ENCODE peak calls at places on chromosomes 13 and 19, in five cellular contexts. R, K, M, Y and O are unnamed samples.

GRCh38 chr19:5961969-5962945 is 15.7 kb downstream of the RANBP3 start:
- DNase-seq in R (no peak), K (peak; percentile 41), M (peak; percentile 82), Y (no peak), O (peak; percentile 55)

GRCh38 chr19:2083174-2083854 is 12.8 kb downstream of the MOB3A start:
- DNase-seq in R (no peak), K (no peak), M (peak; percentile 92), Y (no peak), O (peak; percentile 58)

GRCh38 chr19:18379803-18380747 is 5.9 kb upstream of the GDF15 start:
- DNase-seq in R (peak; percentile 99), K (peak; percentile 97), M (no peak), Y (peak; percentile 96), O (no peak)

GRCh38 chr13:107900775-107901174 is 314.6 kb downstream of the LIG4 start:
- DNase-seq in R (no peak), K (no peak), M (no peak), Y (no peak), O (no peak)

GRCh38 chr13:62502606-62503005 is 1087.0 kb upstream of the PCDH20 start:
- DNase-seq in R (no peak), K (no peak), M (no peak), Y (no peak), O (no peak)

GRCh38 chr13:19606152-19606551 is 27.3 kb upstream of the MPHOSPH8 start:
- DNase-seq in R (peak; percentile 17), K (no peak), M (no peak), Y (no peak), O (no peak)

GRCh38 chr13:77384999-77385398 is 58.1 kb upstream of the MYCBP2 start:
- DNase-seq in R (no peak), K (no peak), M (no peak), Y (no peak), O (no peak)

GRCh38 chr19:29680447-29680846 is 15.2 kb downstream of the PLEKHF1 start:
- DNase-seq in R (no peak), K (no peak), M (peak; percentile 93), Y (no peak), O (peak; percentile 79)

GRCh38 chr13:66618702-66619101 is 611.4 kb downstream of the PCDH9 start:
- DNase-seq in R (peak; percentile 36), K (no peak), M (no peak), Y (no peak), O (no peak)

GRCh38 chr19:13241321-13242104 is 91.3 kb downstream of the IER2 start:
- DNase-seq in R (no peak), K (no peak), M (peak; percentile 13), Y (no peak), O (no peak)

GRCh38 chr13:36193151-36193855 is 21.1 kb downstream of the SOHLH2 start:
- DNase-seq in R (no peak), K (no peak), M (no peak), Y (no peak), O (no peak)

GRCh38 chr13:103029798-103030197 is 36.4 kb downstream of the SLC10A2 start:
- DNase-seq in R (no peak), K (no peak), M (no peak), Y (no peak), O (no peak)

GRCh38 chr13:21338651-21339278 is 120.3 kb downstream of the ZDHHC20 start:
- DNase-seq in R (no peak), K (no peak), M (no peak), Y (no peak), O (no peak)

GRCh38 chr13:48730971-48731658 is 77.4 kb downstream of the CYSLTR2 start:
- DNase-seq in R (no peak), K (no peak), M (no peak), Y (no peak), O (no peak)

GRCh38 chr19:43784981-43785808 is 4.4 kb upstream of the KCNN4 start:
- DNase-seq in R (peak; percentile 90), K (peak; percentile 65), M (peak; percentile 67), Y (peak; percentile 71), O (peak; percentile 35)

GRCh38 chr13:106772202-106772601 is 204.3 kb upstream of the ARGLU1 start:
- DNase-seq in R (no peak), K (no peak), M (no peak), Y (no peak), O (no peak)

GRCh38 chr13:91025442-91025841 is 322.0 kb upstream of the MIR17HG start:
- DNase-seq in R (no peak), K (no peak), M (no peak), Y (no peak), O (no peak)

GRCh38 chr19:44988896-44989563 is 12.2 kb upstream of the RELB start:
- DNase-seq in R (peak; percentile 75), K (no peak), M (peak; percentile 62), Y (no peak), O (peak; percentile 64)

GRCh38 chr13:106286811-106287210 is 248.7 kb downstream of the EFNB2 start:
- DNase-seq in R (no peak), K (no peak), M (peak; percentile 10), Y (no peak), O (no peak)

GRCh38 chr19:30391554-30392551 is 19.7 kb downstream of the ZNF536 start:
- DNase-seq in R (no peak), K (no peak), M (no peak), Y (peak; percentile 32), O (no peak)

GRCh38 chr19:10662384-10663251 is 8.5 kb downstream of the ILF3 start:
- DNase-seq in R (no peak), K (no peak), M (no peak), Y (no peak), O (no peak)

GRCh38 chr19:15869109-15869555 is 28.7 kb downstream of the CYP4F2 start:
- DNase-seq in R (peak; percentile 56), K (peak; percentile 26), M (peak; percentile 31), Y (no peak), O (no peak)

GRCh38 chr19:40035996-40036395 is 20.0 kb downstream of the ZNF780B start:
- DNase-seq in R (no peak), K (no peak), M (no peak), Y (no peak), O (no peak)

GRCh38 chr19:40033989-40034560 is 22.0 kb downstream of the ZNF780B start:
- DNase-seq in R (no peak), K (no peak), M (no peak), Y (no peak), O (no peak)
- H3K9me3 ChIP-seq in R (peaks cover 86% of the 10 kb centered on the region), K (peaks cover 89% of the 10 kb centered on the region), M (peaks cover 56% of the 10 kb centered on the region), Y (peaks cover 88% of the 10 kb centered on the region), O (peaks cover 25% of the 10 kb centered on the region)

GRCh38 chr19:14606627-14607026 is 23.7 kb downstream of the CLEC17A start:
- DNase-seq in R (no peak), K (no peak), M (no peak), Y (no peak), O (no peak)

GRCh38 chr19:14599548-14600147 is 16.8 kb downstream of the CLEC17A start:
- DNase-seq in R (no peak), K (no peak), M (no peak), Y (no peak), O (no peak)

GRCh38 chr19:14603990-14604387 is 21.1 kb downstream of the CLEC17A start:
- DNase-seq in R (no peak), K (no peak), M (no peak), Y (no peak), O (no peak)
- H3K9me3 ChIP-seq in R (no peaks in the 10 kb centered on the region), K (no peaks in the 10 kb centered on the region), M (no peaks in the 10 kb centered on the region), Y (no peaks in the 10 kb centered on the region), O (no peaks in the 10 kb centered on the region)

GRCh38 chr13:44273216-44273615 is 100.4 kb upstream of the SERP2 start:
- DNase-seq in R (no peak), K (no peak), M (no peak), Y (no peak), O (no peak)
- H3K9me3 ChIP-seq in R (no peaks in the 10 kb centered on the region), K (no peaks in the 10 kb centered on the region), M (no peaks in the 10 kb centered on the region), Y (no peaks in the 10 kb centered on the region), O (peaks cover 10% of the 10 kb centered on the region)

DNA sequence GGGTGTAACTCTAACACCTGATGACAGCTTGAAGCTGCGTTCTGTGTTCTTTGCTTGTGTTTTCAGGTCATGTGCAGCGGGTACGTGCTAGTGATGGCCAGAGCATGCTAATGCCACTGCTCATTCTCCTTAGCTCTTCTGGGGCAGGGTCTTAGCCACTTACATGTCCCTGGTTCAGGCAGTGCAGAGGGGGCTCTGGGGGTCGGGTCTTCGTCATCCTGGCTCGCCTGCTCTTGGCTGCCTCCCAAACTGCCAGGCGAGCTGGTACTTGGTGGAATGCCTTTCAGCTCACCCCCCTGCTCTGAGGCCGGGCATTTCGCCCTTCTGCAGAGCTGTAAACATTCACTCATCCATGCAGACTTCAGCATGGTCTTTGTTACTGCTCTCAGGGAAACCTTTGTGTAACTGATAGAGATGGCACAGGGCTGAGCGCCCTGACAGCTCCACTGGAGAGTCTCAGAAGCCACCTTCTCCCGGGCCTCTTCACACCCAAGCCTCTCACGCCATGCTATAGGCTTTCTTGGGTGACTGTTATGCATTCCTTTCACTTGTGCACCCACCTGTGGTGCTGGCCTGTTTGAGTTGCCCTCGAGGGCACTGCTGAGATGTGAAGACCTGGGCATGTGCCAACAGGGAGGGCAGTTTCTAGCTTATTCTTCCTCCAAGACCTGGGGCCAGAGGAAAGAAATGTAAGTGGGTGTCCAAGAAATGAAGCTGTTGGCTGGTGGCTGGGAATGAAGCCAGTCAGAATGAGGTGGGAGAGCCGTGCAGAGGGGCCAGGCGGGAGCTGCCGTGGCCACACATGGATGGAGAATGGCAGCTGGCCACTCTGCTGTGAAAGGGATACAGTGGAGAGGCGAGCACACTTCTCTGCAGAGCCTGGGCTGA is 24.5 kb downstream of the FAM124A start:
- DNase-seq in R (no peak), K (peak; percentile 47), M (no peak), Y (no peak), O (no peak)
- H3K9me3 ChIP-seq in R (no peaks in the 10 kb centered on the region), K (no peaks in the 10 kb centered on the region), M (no peaks in the 10 kb centered on the region), Y (no peaks in the 10 kb centered on the region), O (no peaks in the 10 kb centered on the region)

GRCh38 chr13:24788538-24788937 is 24.6 kb downstream of the RNF17 start:
- DNase-seq in R (no peak), K (no peak), M (no peak), Y (no peak), O (no peak)
- H3K9me3 ChIP-seq in R (peaks cover 9% of the 10 kb centered on the region), K (peaks cover 12% of the 10 kb centered on the region), M (peaks cover 3% of the 10 kb centered on the region), Y (peaks cover 13% of the 10 kb centered on the region), O (no peaks in the 10 kb centered on the region)

GRCh38 chr19:56664511-56664910 is 7.0 kb downstream of the ZNF835 start:
- DNase-seq in R (no peak), K (no peak), M (no peak), Y (no peak), O (no peak)

GRCh38 chr19:56661248-56661647 is 10.3 kb downstream of the ZNF835 start:
- DNase-seq in R (no peak), K (no peak), M (no peak), Y (no peak), O (no peak)

GRCh38 chr19:56667311-56667870 is 4.2 kb downstream of the ZNF835 start:
- DNase-seq in R (no peak), K (no peak), M (no peak), Y (no peak), O (no peak)

GRCh38 chr19:56660381-56661105 is 11.0 kb downstream of the ZNF835 start:
- DNase-seq in R (no peak), K (no peak), M (no peak), Y (no peak), O (no peak)

GRCh38 chr19:56663931-56664500 is 7.5 kb downstream of the ZNF835 start:
- DNase-seq in R (no peak), K (no peak), M (no peak), Y (no peak), O (no peak)
- H3K9me3 ChIP-seq in R (peaks cover 61% of the 10 kb centered on the region), K (peaks cover 11% of the 10 kb centered on the region), M (peaks cover 5% of the 10 kb centered on the region), Y (no peaks in the 10 kb centered on the region), O (no peaks in the 10 kb centered on the region)